ENCODE peak calls at places on chromosomes 13 and 19, in six cellular contexts. T, N, H, V, J and U are unnamed samples.

GRCh38 chr13:51730927-51731326 is 73.0 kb downstream of the DHRS12 start:
- DNase-seq in T (no peak), N (no peak), H (no peak), V (no peak), J (no peak), U (no peak)

GRCh38 chr19:30284209-30284608 is 88.0 kb upstream of the ZNF536 start:
- DNase-seq in T (no peak), N (no peak), H (no peak), V (no peak), J (no peak), U (no peak)

GRCh38 chr13:50080158-50080855 is 65.1 kb downstream of the KCNRG start:
- DNase-seq in T (no peak), N (peak), H (no peak), V (peak), J (no peak), U (no peak)

GRCh38 chr19:30406220-30406944 is 34.2 kb downstream of the ZNF536 start:
- DNase-seq in T (no peak), N (peak), H (no peak), V (peak), J (no peak), U (no peak)

GRCh38 chr19:35946203-35946602 is 10.0 kb downstream of the LRFN3 start:
- DNase-seq in T (no peak), N (no peak), H (no peak), V (no peak), J (no peak), U (no peak)

GRCh38 chr13:34340534-34340933 is 522.6 kb downstream of the RFC3 start:
- DNase-seq in T (no peak), N (no peak), H (no peak), V (no peak), J (no peak), U (no peak)

GRCh38 chr19:15934332-15935078 is at the start of gene CYP4F11:
- DNase-seq in T (peak), N (peak), H (no peak), V (no peak), J (no peak), U (no peak)

GRCh38 chr13:51154029-51154555 is 43.0 kb upstream of the C13orf42 start:
- DNase-seq in T (no peak), N (no peak), H (no peak), V (peak), J (no peak), U (no peak)

GRCh38 chr13:65508745-65509144 is 1721.4 kb downstream of the PCDH9 start:
- DNase-seq in T (no peak), N (no peak), H (no peak), V (no peak), J (no peak), U (no peak)

GRCh38 chr19:45368127-45368526 is 2.2 kb downstream of the ERCC2 start:
- DNase-seq in T (no peak), N (no peak), H (no peak), V (no peak), J (no peak), U (no peak)

GRCh38 chr19:2198317-2198716 is 34.6 kb downstream of the DOT1L start:
- DNase-seq in T (no peak), N (no peak), H (no peak), V (no peak), J (no peak), U (no peak)

GRCh38 chr19:1507763-1508506 is 4.9 kb downstream of the ADAMTSL5 start:
- DNase-seq in T (peak), N (peak), H (peak), V (peak), J (peak), U (peak)

GRCh38 chr13:113919761-113920160 is 54.1 kb downstream of the C13orf46 start:
- DNase-seq in T (no peak), N (no peak), H (no peak), V (no peak), J (no peak), U (no peak)

DNA sequence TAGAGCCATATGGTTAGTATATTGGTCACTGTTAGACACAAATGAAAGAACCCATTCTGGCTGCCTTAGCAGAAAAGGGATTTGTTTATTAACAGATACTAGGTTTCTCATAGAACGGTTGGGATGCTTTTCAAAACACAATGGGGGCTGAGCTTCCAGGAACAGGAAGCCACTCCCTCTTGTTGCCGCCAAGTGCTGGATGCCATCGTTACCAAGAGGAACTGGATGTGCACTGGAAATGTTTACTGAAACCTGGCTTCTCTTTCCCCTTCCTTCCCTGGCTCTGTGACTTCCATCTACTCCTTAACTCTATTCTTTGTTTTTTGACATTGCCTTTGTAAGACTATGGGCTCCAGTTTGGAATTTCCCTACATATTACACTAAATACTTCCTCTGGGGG is 11.8 kb upstream of the KL start:
- DNase-seq in T (no peak), N (no peak), H (no peak), V (no peak), J (no peak), U (no peak)
- TF ChIP-seq ZNF274 in T (no peak), N (no peak), H (no peak), V (no peak), J (no peak), U (no peak)

GRCh38 chr13:67410645-67411044 is 180.5 kb upstream of the PCDH9 start:
- DNase-seq in T (no peak), N (no peak), H (no peak), V (no peak), J (no peak), U (no peak)

GRCh38 chr13:67421475-67421874 is 191.3 kb upstream of the PCDH9 start:
- DNase-seq in T (no peak), N (no peak), H (no peak), V (no peak), J (no peak), U (no peak)

DNA sequence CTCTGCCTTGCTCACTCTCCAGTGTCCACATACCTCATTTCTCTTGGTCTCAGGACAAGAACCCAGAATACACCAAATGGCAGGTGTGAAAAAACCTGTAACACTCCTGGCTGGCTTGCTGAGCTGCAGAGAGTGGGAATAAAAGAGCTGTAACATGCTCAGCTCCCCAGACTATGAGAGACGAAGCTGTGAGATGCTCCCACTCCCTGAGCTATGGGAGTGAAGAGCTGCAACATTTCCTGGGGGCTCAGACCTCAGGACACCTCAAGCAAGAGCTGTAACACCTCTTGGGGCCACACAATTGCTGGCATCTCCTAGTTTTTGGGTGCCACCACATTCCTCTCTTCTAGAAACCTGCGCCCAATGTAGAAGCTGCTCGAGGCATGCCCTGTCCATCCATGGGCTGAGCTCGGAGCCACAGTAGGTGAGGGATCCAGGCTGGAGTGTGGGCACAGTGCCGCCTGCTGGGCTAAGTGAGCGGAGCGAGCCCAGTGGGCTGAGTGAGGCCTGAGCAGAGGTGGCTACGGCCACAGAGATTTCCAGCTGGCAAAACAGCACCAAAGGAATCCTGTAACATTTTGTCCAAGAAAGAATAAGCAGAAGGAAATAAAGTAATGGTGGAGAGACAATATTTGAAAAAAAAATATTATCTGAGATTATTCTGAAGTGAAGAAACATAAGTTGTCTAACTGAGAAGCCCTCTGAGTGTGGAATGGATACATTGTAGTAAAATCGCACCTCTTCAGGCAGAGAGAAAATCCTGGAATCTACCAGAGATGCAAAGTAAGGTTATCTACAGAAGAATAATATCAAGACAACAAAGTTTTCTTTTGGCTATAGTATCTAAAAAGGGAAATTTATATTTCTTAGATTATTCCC is 186.2 kb upstream of the PCDH9 start:
- DNase-seq in T (no peak), N (peak), H (peak), V (peak), J (no peak), U (peak)
- TF ChIP-seq ZNF274 in T (no peak), N (no peak), H (no peak), V (no peak), J (no peak), U (no peak)

GRCh38 chr19:6060600-6061391 is 49.5 kb downstream of the RFX2 start:
- DNase-seq in T (no peak), N (no peak), H (no peak), V (peak), J (no peak), U (no peak)
- TF ChIP-seq ZNF274 in T (no peak), N (no peak), H (no peak), V (no peak), J (no peak), U (no peak)

GRCh38 chr13:107680115-107680514 is 535.2 kb downstream of the LIG4 start:
- DNase-seq in T (no peak), N (no peak), H (no peak), V (no peak), J (no peak), U (no peak)
- TF ChIP-seq ZNF274 in T (no peak), N (no peak), H (no peak), V (no peak), J (no peak), U (no peak)

GRCh38 chr13:99055286-99056073 is 77.6 kb upstream of the DOCK9 start:
- DNase-seq in T (no peak), N (no peak), H (no peak), V (no peak), J (no peak), U (no peak)

GRCh38 chr13:99057310-99057975 is 79.6 kb upstream of the DOCK9 start:
- DNase-seq in T (no peak), N (no peak), H (no peak), V (no peak), J (no peak), U (no peak)

GRCh38 chr13:99053636-99054233 is 75.9 kb upstream of the DOCK9 start:
- DNase-seq in T (no peak), N (no peak), H (no peak), V (peak), J (no peak), U (no peak)

GRCh38 chr13:99058527-99059495 is 80.9 kb upstream of the DOCK9 start:
- DNase-seq in T (no peak), N (no peak), H (no peak), V (peak), J (no peak), U (no peak)

GRCh38 chr13:99056381-99057014 is 78.6 kb upstream of the DOCK9 start:
- DNase-seq in T (no peak), N (no peak), H (no peak), V (no peak), J (no peak), U (no peak)
- TF ChIP-seq ZNF274 in T (no peak), N (no peak), H (no peak), V (no peak), J (no peak), U (no peak)